ENCODE peak calls at places on chromosomes 12 and 14, in five cellular contexts. One of them, this sample, is unnamed.

GRCh38 chr14:50541159-50541567 is 8.8 kb upstream of the MAP4K5 start:
- DNase-seq in OCI-LY7: no peak
- DNase-seq in SJCRH30: no peak
- DNase-seq in A549: no peak
- DNase-seq in GM23338: no peak
- DNase-seq in this sample: no peak

GRCh38 chr12:53623526-53623925 is 2.7 kb downstream of the ATF7 start:
- DNase-seq in GM23338: no peak
- DNase-seq in SJCRH30: no peak
- DNase-seq in A549: peak; percentile 35
- DNase-seq in OCI-LY7: no peak
- DNase-seq in this sample: no peak

GRCh38 chr12:32483499-32483898 is 84.1 kb downstream of the FGD4 start:
- DNase-seq in A549: no peak
- DNase-seq in OCI-LY7: peak; percentile 69
- DNase-seq in SJCRH30: no peak
- DNase-seq in GM23338: no peak
- DNase-seq in this sample: no peak

GRCh38 chr14:93965287-93965821 is 11.0 kb downstream of the ASB2 start:
- DNase-seq in A549: peak; percentile 13
- DNase-seq in OCI-LY7: no peak
- DNase-seq in SJCRH30: no peak
- DNase-seq in GM23338: no peak
- DNase-seq in this sample: no peak

GRCh38 chr12:85821216-85821615 is 15.0 kb downstream of the RASSF9 start:
- DNase-seq in SJCRH30: no peak
- DNase-seq in OCI-LY7: no peak
- DNase-seq in GM23338: no peak
- DNase-seq in A549: no peak
- DNase-seq in this sample: no peak

GRCh38 chr12:28583771-28584261 is 393.6 kb downstream of the CCDC91 start:
- DNase-seq in GM23338: peak; percentile 40
- DNase-seq in OCI-LY7: no peak
- DNase-seq in SJCRH30: peak; percentile 92
- DNase-seq in A549: peak; percentile 25
- DNase-seq in this sample: no peak

GRCh38 chr12:111254106-111254505 is 114.8 kb downstream of the PHETA1 start:
- DNase-seq in GM23338: no peak
- DNase-seq in SJCRH30: no peak
- DNase-seq in A549: no peak
- DNase-seq in OCI-LY7: no peak
- DNase-seq in this sample: no peak

GRCh38 chr12:40971911-40972310 is 216.2 kb upstream of the PDZRN4 start:
- DNase-seq in OCI-LY7: no peak
- DNase-seq in A549: no peak
- DNase-seq in SJCRH30: no peak
- DNase-seq in GM23338: no peak
- DNase-seq in this sample: no peak

GRCh38 chr14:89550761-89551283 is 133.8 kb upstream of the FOXN3 start:
- DNase-seq in SJCRH30: no peak
- DNase-seq in GM23338: no peak
- DNase-seq in A549: no peak
- DNase-seq in OCI-LY7: no peak
- DNase-seq in this sample: no peak

GRCh38 chr12:41254004-41254403 is 65.9 kb downstream of the PDZRN4 start:
- DNase-seq in GM23338: no peak
- DNase-seq in SJCRH30: no peak
- DNase-seq in OCI-LY7: no peak
- DNase-seq in A549: no peak
- DNase-seq in this sample: no peak

GRCh38 chr12:43004908-43005307 is 415.4 kb upstream of the PRICKLE1 start:
- DNase-seq in GM23338: peak; percentile 25
- DNase-seq in SJCRH30: no peak
- DNase-seq in OCI-LY7: no peak
- DNase-seq in A549: no peak
- DNase-seq in this sample: no peak

GRCh38 chr14:104345316-104346111 is 207.1 kb downstream of the KIF26A start:
- DNase-seq in A549: no peak
- DNase-seq in SJCRH30: no peak
- DNase-seq in GM23338: no peak
- DNase-seq in OCI-LY7: no peak
- DNase-seq in this sample: no peak

GRCh38 chr12:79597910-79598309 is 92.9 kb downstream of the PAWR start:
- DNase-seq in OCI-LY7: no peak
- DNase-seq in A549: no peak
- DNase-seq in GM23338: no peak
- DNase-seq in SJCRH30: no peak
- DNase-seq in this sample: no peak

GRCh38 chr12:75711276-75711675 is 199.9 kb upstream of the KRR1 start:
- DNase-seq in A549: no peak
- DNase-seq in GM23338: peak; percentile 68
- DNase-seq in OCI-LY7: no peak
- DNase-seq in SJCRH30: no peak
- DNase-seq in this sample: no peak
- H3K27ac ChIP-seq in A549: peak overlapping the region; percentile 63
- H3K27ac ChIP-seq in GM23338: no peak overlapping the region
- H3K27ac ChIP-seq in OCI-LY7: no peak overlapping the region
- H3K27ac ChIP-seq in SJCRH30: no peak overlapping the region
- H3K27ac ChIP-seq in this sample: no peak overlapping the region

GRCh38 chr12:98559666-98560065 is 33.8 kb upstream of the SLC25A3 start:
- DNase-seq in A549: no peak
- DNase-seq in GM23338: no peak
- DNase-seq in SJCRH30: no peak
- DNase-seq in OCI-LY7: no peak
- DNase-seq in this sample: peak; percentile 24
- H3K27ac ChIP-seq in A549: no peak overlapping the region
- H3K27ac ChIP-seq in GM23338: no peak overlapping the region
- H3K27ac ChIP-seq in SJCRH30: no peak overlapping the region
- H3K27ac ChIP-seq in OCI-LY7: no peak overlapping the region
- H3K27ac ChIP-seq in this sample: peak overlapping the region; percentile 62

GRCh38 chr12:55995366-55995765 is 1.7 kb upstream of the SUOX start:
- DNase-seq in A549: no peak
- DNase-seq in SJCRH30: no peak
- DNase-seq in GM23338: no peak
- DNase-seq in OCI-LY7: no peak
- DNase-seq in this sample: no peak

GRCh38 chr12:55996715-55997534 is at the start of gene SUOX:
- DNase-seq in A549: peak; percentile 96
- DNase-seq in OCI-LY7: no peak
- DNase-seq in SJCRH30: peak; percentile 94
- DNase-seq in GM23338: peak; percentile 99
- DNase-seq in this sample: peak; percentile 95

GRCh38 chr12:55996201-55996714 is 818 bp upstream of the SUOX start:
- DNase-seq in GM23338: peak; percentile 77
- DNase-seq in OCI-LY7: peak; percentile 74
- DNase-seq in A549: peak; percentile 77
- DNase-seq in SJCRH30: peak; percentile 31
- DNase-seq in this sample: peak; percentile 16

GRCh38 chr12:55997535-55997859 is 421 bp downstream of the SUOX start:
- DNase-seq in OCI-LY7: no peak
- DNase-seq in A549: no peak
- DNase-seq in GM23338: no peak
- DNase-seq in SJCRH30: no peak
- DNase-seq in this sample: no peak

GRCh38 chr12:55993454-55993853 is 3.6 kb upstream of the SUOX start:
- DNase-seq in OCI-LY7: no peak
- DNase-seq in A549: no peak
- DNase-seq in GM23338: no peak
- DNase-seq in SJCRH30: no peak
- DNase-seq in this sample: no peak
- H3K27ac ChIP-seq in OCI-LY7: no peak overlapping the region
- H3K27ac ChIP-seq in A549: no peak overlapping the region
- H3K27ac ChIP-seq in GM23338: no peak overlapping the region
- H3K27ac ChIP-seq in SJCRH30: no peak overlapping the region
- H3K27ac ChIP-seq in this sample: no peak overlapping the region

GRCh38 chr12:18296909-18297280 is 35.6 kb downstream of the PIK3C2G start:
- DNase-seq in SJCRH30: no peak
- DNase-seq in GM23338: no peak
- DNase-seq in OCI-LY7: no peak
- DNase-seq in A549: no peak
- DNase-seq in this sample: no peak
- H3K27ac ChIP-seq in SJCRH30: no peak overlapping the region
- H3K27ac ChIP-seq in GM23338: peak overlapping the region; percentile 26
- H3K27ac ChIP-seq in OCI-LY7: no peak overlapping the region
- H3K27ac ChIP-seq in A549: no peak overlapping the region
- H3K27ac ChIP-seq in this sample: no peak overlapping the region

GRCh38 chr12:104331376-104331775 is 27.8 kb downstream of the EID3 start:
- DNase-seq in SJCRH30: no peak
- DNase-seq in GM23338: no peak
- DNase-seq in OCI-LY7: no peak
- DNase-seq in A549: no peak
- DNase-seq in this sample: no peak

GRCh38 chr12:104328790-104329189 is 25.3 kb downstream of the EID3 start:
- DNase-seq in OCI-LY7: no peak
- DNase-seq in SJCRH30: no peak
- DNase-seq in GM23338: no peak
- DNase-seq in A549: no peak
- DNase-seq in this sample: no peak

GRCh38 chr12:104334581-104334980 is 31.0 kb downstream of the EID3 start:
- DNase-seq in OCI-LY7: no peak
- DNase-seq in A549: no peak
- DNase-seq in GM23338: no peak
- DNase-seq in SJCRH30: no peak
- DNase-seq in this sample: no peak

GRCh38 chr12:104333692-104334255 is 30.2 kb downstream of the EID3 start:
- DNase-seq in A549: no peak
- DNase-seq in OCI-LY7: no peak
- DNase-seq in SJCRH30: no peak
- DNase-seq in GM23338: no peak
- DNase-seq in this sample: no peak

GRCh38 chr12:104329697-104330096 is 26.2 kb downstream of the EID3 start:
- DNase-seq in SJCRH30: no peak
- DNase-seq in A549: peak; percentile 63
- DNase-seq in OCI-LY7: no peak
- DNase-seq in GM23338: no peak
- DNase-seq in this sample: no peak
- H3K27ac ChIP-seq in SJCRH30: no peak overlapping the region
- H3K27ac ChIP-seq in A549: no peak overlapping the region
- H3K27ac ChIP-seq in OCI-LY7: no peak overlapping the region
- H3K27ac ChIP-seq in GM23338: peak overlapping the region; percentile 22
- H3K27ac ChIP-seq in this sample: no peak overlapping the region

GRCh38 chr12:127254420-127254955 is 1012.5 kb upstream of the TMEM132C start:
- DNase-seq in A549: no peak
- DNase-seq in OCI-LY7: no peak
- DNase-seq in SJCRH30: no peak
- DNase-seq in GM23338: no peak
- DNase-seq in this sample: no peak
- H3K27ac ChIP-seq in A549: no peak overlapping the region
- H3K27ac ChIP-seq in OCI-LY7: no peak overlapping the region
- H3K27ac ChIP-seq in SJCRH30: no peak overlapping the region
- H3K27ac ChIP-seq in GM23338: no peak overlapping the region
- H3K27ac ChIP-seq in this sample: no peak overlapping the region

GRCh38 chr14:68190032-68190431 is 370.5 kb downstream of the RAD51B start:
- DNase-seq in OCI-LY7: no peak
- DNase-seq in SJCRH30: no peak
- DNase-seq in GM23338: no peak
- DNase-seq in A549: no peak
- DNase-seq in this sample: no peak
- H3K27ac ChIP-seq in OCI-LY7: no peak overlapping the region
- H3K27ac ChIP-seq in SJCRH30: no peak overlapping the region
- H3K27ac ChIP-seq in GM23338: no peak overlapping the region
- H3K27ac ChIP-seq in A549: peak overlapping the region; percentile 98
- H3K27ac ChIP-seq in this sample: no peak overlapping the region

DNA sequence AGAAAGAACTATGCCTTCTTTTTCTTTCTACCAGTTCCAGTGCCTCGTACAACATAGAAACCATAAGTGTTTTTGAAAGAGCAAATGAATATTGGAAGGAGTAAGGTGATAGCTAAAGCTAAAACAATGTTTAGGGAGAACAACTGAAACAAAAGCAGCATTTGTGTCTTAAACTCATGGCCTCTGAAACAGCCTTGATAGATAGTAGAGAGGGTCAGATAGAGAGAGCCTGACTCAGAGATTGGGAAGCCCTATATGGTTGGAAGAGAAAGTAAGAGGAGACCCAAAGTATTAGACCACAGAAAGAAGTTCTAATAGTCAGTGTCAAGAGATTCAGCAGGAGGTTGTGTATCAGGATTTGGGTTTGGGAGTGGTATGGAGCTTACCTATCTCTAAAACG is 79.6 kb upstream of the IFNG-AS1 start:
- DNase-seq in A549: no peak
- DNase-seq in GM23338: no peak
- DNase-seq in OCI-LY7: no peak
- DNase-seq in SJCRH30: no peak
- DNase-seq in this sample: no peak
- H3K27ac ChIP-seq in A549: peak overlapping the region; percentile 33
- H3K27ac ChIP-seq in GM23338: no peak overlapping the region
- H3K27ac ChIP-seq in OCI-LY7: no peak overlapping the region
- H3K27ac ChIP-seq in SJCRH30: peak overlapping the region; percentile 80
- H3K27ac ChIP-seq in this sample: no peak overlapping the region

GRCh38 chr12:569091-569676 is 94.1 kb downstream of the NINJ2 start:
- DNase-seq in SJCRH30: no peak
- DNase-seq in OCI-LY7: no peak
- DNase-seq in GM23338: no peak
- DNase-seq in A549: no peak
- DNase-seq in this sample: no peak
- H3K27ac ChIP-seq in SJCRH30: no peak overlapping the region
- H3K27ac ChIP-seq in OCI-LY7: no peak overlapping the region
- H3K27ac ChIP-seq in GM23338: no peak overlapping the region
- H3K27ac ChIP-seq in A549: peak overlapping the region; percentile 98
- H3K27ac ChIP-seq in this sample: no peak overlapping the region

This sample was measured in caudate nucleus.